ENCODE peak calls at places on chromosomes 11 and 22, in eight cellular contexts. N is fibroblast of the aortic adventitia; L is HCT116; Y is CD4-positive, CD25-positive, alpha-beta regulatory T cell; E is colonic mucosa; R is choroid plexus epithelial cell; X is Karpas-422; T is prostate gland. W is an unnamed sample.

GRCh38 chr11:9091044-9091936 is at the start of gene SCUBE2:
- DNase-seq in R (no peak), L (no peak), X (no peak), Y (no peak), N (no peak), E (peak), T (no peak), W (no peak)

GRCh38 chr11:120054016-120054752 is 83.7 kb downstream of the TRIM29 start:
- DNase-seq in R (no peak), T (no peak), L (no peak), N (no peak), E (no peak), Y (no peak), X (no peak), W (no peak)

GRCh38 chr11:94926698-94927237 is 46.6 kb downstream of the CWC15 start:
- DNase-seq in X (no peak), Y (no peak), T (peak), L (no peak), N (peak), E (peak), R (peak), W (peak)

GRCh38 chr11:67542169-67542568 is 18.9 kb upstream of the CABP2 start:
- DNase-seq in E (no peak), T (no peak), N (no peak), X (no peak), L (no peak), R (no peak), Y (no peak), W (no peak)

GRCh38 chr11:10453261-10453660 is 1.8 kb upstream of the AMPD3 start:
- DNase-seq in E (no peak), X (no peak), L (no peak), Y (no peak), T (no peak), N (no peak), R (no peak), W (no peak)

GRCh38 chr11:131464024-131464423 is 93.6 kb downstream of the NTM start:
- DNase-seq in Y (no peak), E (no peak), R (no peak), T (no peak), L (no peak), X (no peak), N (no peak), W (no peak)

GRCh38 chr11:76577199-76577920 is 93.2 kb downstream of the LRRC32 start:
- DNase-seq in E (peak), N (peak), R (peak), X (no peak), Y (no peak), L (no peak), T (no peak), W (no peak)

GRCh38 chr22:44582016-44582415 is 84.0 kb upstream of the RTL6 start:
- DNase-seq in E (no peak), Y (no peak), X (no peak), R (no peak), L (no peak), N (no peak), T (no peak), W (no peak)

GRCh38 chr22:33302549-33302948 is 244.4 kb upstream of the SYN3 start:
- DNase-seq in N (no peak), X (no peak), Y (no peak), T (no peak), L (no peak), E (no peak), R (no peak), W (no peak)

GRCh38 chr11:12657336-12657735 is 16.9 kb upstream of the TEAD1 start:
- DNase-seq in T (no peak), N (no peak), X (no peak), E (no peak), L (no peak), Y (no peak), R (no peak), W (no peak)

GRCh38 chr11:20003357-20003756 is 156.9 kb downstream of the DBX1 start:
- DNase-seq in T (no peak), X (no peak), R (no peak), Y (no peak), N (no peak), E (no peak), L (no peak), W (no peak)

GRCh38 chr11:133947298-133947905 is 9.4 kb downstream of the IGSF9B start:
- DNase-seq in L (no peak), N (peak), T (no peak), E (no peak), R (peak), X (peak), Y (peak), W (peak)

GRCh38 chr11:2927851-2928604 is 1.2 kb downstream of the PHLDA2 start:
- DNase-seq in E (peak), X (no peak), N (peak), Y (no peak), R (peak), L (no peak), T (no peak), W (peak)

GRCh38 chr11:2926611-2927492 is 2.4 kb downstream of the PHLDA2 start:
- DNase-seq in N (no peak), T (no peak), L (no peak), E (no peak), R (no peak), X (no peak), Y (no peak), W (no peak)

GRCh38 chr11:2928605-2929510 is at the start of gene PHLDA2:
- DNase-seq in X (no peak), L (peak), E (peak), R (peak), Y (peak), N (peak), T (no peak), W (peak)

GRCh38 chr11:2929511-2929879 is 275 bp upstream of the PHLDA2 start:
- DNase-seq in L (peak), N (peak), R (peak), T (peak), Y (no peak), E (peak), X (no peak), W (peak)

DNA sequence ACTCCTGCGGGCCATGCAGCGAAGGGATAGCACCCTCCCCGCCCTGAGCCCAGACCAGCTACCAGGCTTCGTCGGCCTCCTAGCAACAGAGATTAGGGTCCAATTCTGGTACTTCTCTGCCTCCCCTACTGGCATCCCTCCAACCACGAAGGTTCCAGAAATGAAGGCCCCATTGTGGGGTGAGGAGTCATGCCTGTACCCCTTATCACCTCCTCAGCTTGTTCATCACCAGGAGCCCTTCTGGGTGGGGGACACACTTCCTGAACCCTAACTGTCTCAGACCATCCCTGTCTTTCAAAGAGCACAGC is 1.8 kb downstream of the PHLDA2 start:
- DNase-seq in L (no peak), R (no peak), Y (no peak), N (no peak), X (no peak), T (no peak), E (no peak), W (no peak)
- H3K4me3 ChIP-seq in L (peak), R (peak), Y (no peak), N (peak), X (no peak), T (no peak), E (peak), W (peak)

DNA sequence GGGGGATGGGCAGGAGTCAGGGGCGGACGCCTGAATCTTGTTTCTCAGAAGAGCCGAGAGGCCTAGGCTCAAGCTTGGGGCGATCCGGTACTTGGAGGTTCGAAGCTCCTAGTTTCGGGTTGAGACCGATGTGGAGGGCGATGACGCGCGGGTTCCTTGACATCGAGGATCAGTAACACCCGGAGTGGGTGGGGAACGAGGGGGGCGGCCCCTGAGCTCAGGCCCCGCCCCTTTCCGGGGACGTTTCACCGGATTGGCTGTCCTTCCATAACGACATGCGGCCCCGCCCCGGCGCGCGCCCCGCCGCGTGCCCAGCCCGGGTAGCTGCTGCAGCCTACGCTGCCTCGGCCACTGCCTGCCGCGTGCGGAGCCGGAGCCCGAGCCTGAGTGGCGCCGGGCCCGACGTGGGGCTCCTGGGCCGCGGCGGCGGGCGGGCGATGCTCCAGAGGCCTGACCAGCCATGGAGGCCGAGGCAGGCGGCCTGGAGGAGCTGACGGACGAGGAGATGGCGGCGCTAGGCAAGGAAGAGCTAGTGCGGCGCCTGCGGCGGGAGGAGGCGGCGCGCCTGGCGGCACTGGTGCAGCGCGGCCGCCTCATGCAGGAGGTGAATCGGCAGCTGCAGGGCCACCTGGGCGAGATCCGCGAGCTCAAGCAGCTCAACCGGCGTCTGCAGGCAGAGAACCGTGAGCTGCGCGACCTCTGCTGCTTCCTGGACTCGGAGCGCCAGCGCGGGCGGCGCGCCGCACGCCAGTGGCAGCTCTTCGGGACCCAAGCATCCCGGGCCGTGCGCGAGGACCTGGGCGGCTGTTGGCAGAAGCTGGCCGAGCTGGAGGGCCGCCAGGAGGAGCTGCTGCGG is at the start of gene CCDC85B:
- DNase-seq in N (peak), L (peak), X (peak), R (peak), Y (peak), E (peak), T (peak), W (peak)
- H3K4me3 ChIP-seq in N (peak), L (peak), X (peak), R (peak), Y (peak), E (peak), T (peak), W (peak)

DNA sequence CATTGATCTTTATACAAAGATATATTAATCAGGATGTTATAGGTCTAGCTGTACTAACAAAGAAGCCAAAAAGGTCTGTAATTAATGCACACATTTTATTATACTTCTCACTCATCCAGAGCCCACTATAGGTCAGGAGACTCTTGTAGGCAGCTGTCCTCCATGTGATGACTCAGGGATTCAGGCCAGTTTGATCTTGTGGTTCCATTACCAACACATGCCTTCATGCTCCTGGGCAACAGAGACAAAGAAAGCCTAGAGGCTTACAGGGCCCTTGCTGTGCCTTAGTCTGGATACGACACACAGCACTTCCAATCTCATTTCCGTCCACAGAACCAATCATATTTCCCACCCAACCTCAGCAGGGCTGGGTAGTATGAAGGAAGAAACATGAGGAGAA is 150.3 kb upstream of the NCAM1 start:
- DNase-seq in L (no peak), T (no peak), Y (no peak), X (no peak), R (no peak), N (no peak), E (no peak), W (no peak)
- H3K4me3 ChIP-seq in L (no peak), T (no peak), Y (no peak), X (no peak), R (no peak), N (no peak), E (no peak), W (no peak)

DNA sequence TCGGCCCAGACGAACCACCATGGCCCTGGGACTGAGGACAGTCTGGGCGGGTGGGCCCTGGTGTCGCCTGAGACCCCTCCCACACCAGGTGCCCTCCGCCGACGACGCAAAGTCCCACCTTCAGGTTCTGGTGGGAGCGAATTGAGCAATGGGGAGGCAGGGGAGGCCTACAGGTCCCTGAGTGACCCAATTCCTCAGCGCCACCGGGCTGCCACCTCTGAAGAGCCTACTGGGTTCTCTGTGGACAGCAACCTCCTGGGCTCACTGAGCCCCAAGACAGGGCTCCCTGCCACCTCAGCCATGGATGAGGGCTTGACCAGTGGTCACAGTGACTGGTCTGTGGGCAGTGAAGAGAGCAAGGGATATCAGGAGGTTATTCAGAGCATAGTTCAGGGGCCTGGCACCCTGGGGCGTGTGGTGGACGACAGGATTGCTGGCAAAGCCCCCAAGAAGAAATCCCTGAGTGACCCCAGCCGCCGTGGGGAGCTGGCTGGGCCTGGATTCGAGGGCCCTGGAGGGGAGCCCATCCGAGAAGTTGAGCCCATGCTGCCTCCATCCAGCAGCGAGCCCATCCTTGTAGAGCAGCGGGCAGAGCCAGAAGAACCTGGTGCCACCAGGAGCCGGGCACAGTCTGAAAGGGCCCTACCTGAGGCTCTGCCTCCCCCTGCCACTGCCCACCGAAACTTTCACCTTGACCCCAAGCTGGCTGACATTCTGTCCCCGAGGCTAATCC is 2.8 kb downstream of the ARHGEF17 start:
- DNase-seq in N (no peak), R (no peak), E (no peak), T (no peak), X (no peak), Y (no peak), L (no peak), W (no peak)
- H3K4me3 ChIP-seq in N (peak), R (peak), E (peak), T (peak), X (no peak), Y (no peak), L (no peak), W (peak)

DNA sequence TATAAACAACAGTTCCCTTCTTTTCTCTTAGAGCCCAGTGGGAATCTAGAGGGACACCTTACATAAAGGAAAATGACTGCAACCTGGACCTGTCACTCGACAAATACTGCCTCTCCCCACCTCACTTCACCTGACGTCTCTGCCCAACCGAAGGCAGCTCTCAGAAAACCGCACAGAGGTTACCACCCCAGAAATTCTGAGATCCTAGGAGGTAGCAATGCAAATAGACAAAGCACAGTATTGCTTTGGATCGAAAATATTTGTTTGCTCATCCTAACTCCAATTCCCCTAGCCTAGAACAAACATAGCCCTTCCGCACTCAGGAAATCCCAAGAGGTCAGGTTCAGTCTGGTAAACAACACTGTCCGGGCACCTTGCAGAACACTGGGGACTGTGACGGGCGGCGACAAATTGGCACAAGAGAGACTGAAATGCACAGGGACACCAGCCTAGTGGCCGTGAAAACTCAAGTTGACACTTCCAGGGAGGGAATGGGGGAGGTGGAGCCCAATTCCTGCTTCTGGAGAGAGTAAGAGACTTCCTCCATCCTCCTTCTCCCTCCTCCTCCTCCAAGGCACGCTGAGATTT is 420 bp upstream of the TRIM44 start:
- DNase-seq in N (no peak), R (peak), T (no peak), X (peak), L (no peak), Y (peak), E (no peak), W (peak)
- H3K4me3 ChIP-seq in N (peak), R (peak), T (peak), X (peak), L (peak), Y (peak), E (peak), W (peak)

GRCh38 chr11:86802146-86802545 is 1.8 kb downstream of the PRSS23 start:
- DNase-seq in X (no peak), N (peak), E (no peak), R (no peak), L (no peak), Y (no peak), T (no peak), W (no peak)

GRCh38 chr11:86803136-86803535 is 2.8 kb downstream of the PRSS23 start:
- DNase-seq in T (no peak), Y (no peak), X (no peak), N (no peak), E (no peak), R (no peak), L (no peak), W (no peak)

GRCh38 chr11:86800956-86801264 is 568 bp downstream of the PRSS23 start:
- DNase-seq in R (peak), X (no peak), T (no peak), Y (no peak), L (no peak), E (no peak), N (no peak), W (no peak)

GRCh38 chr11:86803641-86804040 is 3.3 kb downstream of the PRSS23 start:
- DNase-seq in N (peak), Y (no peak), E (no peak), L (no peak), X (no peak), R (no peak), T (no peak), W (peak)

DNA sequence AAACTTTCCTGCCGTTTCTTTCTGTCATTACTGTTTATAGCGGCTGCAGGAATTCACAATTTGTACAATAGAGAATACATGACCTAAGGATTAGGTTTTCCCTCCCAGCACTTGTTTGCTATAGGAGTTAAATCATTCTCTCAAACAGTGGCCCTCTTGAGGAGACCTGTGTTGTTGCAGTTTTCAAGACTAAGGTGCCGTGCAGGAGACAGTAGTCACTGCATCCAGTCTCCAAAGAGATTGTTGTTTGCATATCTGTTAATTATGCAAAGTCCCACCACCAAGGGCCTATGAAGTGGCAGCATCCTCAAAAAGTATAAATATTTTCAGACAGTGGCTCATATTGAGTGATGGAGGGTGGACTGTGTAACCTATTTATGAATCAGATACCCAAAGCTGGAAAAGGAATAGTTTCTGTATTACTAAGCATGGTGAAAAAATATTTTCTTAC is 2.3 kb downstream of the PRSS23 start:
- DNase-seq in Y (peak), T (peak), R (peak), N (peak), L (peak), E (no peak), X (peak), W (peak)
- H3K4me3 ChIP-seq in Y (no peak), T (peak), R (peak), N (peak), L (no peak), E (no peak), X (no peak), W (no peak)

DNA sequence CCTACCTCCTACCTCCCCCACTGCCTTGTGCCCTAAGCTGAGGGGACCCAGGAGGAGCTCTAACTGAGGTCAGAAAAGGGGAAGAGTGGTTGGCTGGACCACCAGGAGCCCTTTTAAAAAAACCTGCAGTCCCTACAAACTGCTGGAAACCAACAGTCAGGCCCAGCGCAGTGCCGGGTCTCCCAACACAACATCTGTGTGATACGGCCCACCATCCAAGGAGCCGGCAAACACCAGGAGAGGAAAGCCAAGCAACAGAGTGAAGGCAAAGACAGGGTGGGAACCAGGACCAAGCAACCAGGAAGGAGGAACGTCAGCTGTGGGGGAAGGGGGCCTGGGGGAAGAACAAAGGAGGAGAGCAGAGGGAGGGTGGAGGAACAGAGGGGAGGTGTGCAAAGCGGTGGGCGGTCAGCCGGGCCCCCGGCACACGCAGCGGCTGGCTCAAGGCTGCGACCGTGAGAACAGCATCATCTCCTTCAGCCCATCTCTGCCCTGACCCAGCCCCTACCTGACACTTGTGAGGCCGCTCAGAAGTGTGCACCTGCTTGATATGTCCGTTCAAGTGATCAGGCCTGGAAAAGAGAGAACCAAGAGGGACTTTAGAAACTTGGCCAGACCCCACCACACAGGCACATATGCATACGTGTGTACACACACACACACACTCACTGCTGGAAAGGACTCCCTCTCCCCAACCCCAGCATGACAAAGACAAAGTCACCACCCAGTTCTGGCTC is 3.6 kb downstream of the PATZ1 start:
- DNase-seq in L (no peak), X (no peak), N (no peak), E (peak), R (no peak), T (no peak), Y (no peak), W (no peak)
- H3K4me3 ChIP-seq in L (peak), X (peak), N (no peak), E (no peak), R (no peak), T (peak), Y (peak), W (no peak)